ENCODE peak calls at places on chromosomes 7 and 10, in seven cellular contexts. C, Y, J, M, K, H and G are unnamed samples.

GRCh38 chr7:7104314-7104698 is 78.0 kb upstream of the C1GALT1 start:
- DNase-seq in C (no peak), Y (no peak), J (no peak), M (no peak), K (no peak), H (no peak), G (no peak)

GRCh38 chr10:107727762-107728317 is 563.3 kb upstream of the SORCS1 start:
- DNase-seq in C (no peak), Y (no peak), J (no peak), M (no peak), K (no peak), H (no peak), G (no peak)

GRCh38 chr10:51527806-51528205 is 171.6 kb downstream of the CSTF2T start:
- DNase-seq in C (no peak), Y (no peak), J (no peak), M (no peak), K (no peak), H (no peak), G (no peak)

GRCh38 chr10:79322616-79323566 is 24.4 kb upstream of the PPIF start:
- DNase-seq in C (peak; percentile 89), Y (no peak), J (peak; percentile 72), M (no peak), K (peak; percentile 74), H (peak; percentile 63), G (peak; percentile 75)

GRCh38 chr10:80596391-80597257 is 58.9 kb downstream of the SH2D4B start:
- DNase-seq in C (peak; percentile 34), Y (peak; percentile 73), J (peak; percentile 52), M (no peak), K (no peak), H (no peak), G (no peak)

GRCh38 chr10:83908506-83908905 is 230.8 kb upstream of the GHITM start:
- DNase-seq in C (no peak), Y (no peak), J (no peak), M (no peak), K (no peak), H (no peak), G (no peak)

GRCh38 chr10:5527332-5528200 is 2.8 kb downstream of the CALML3 start:
- DNase-seq in C (no peak), Y (no peak), J (peak; percentile 20), M (no peak), K (peak; percentile 21), H (no peak), G (peak; percentile 43)

GRCh38 chr7:93562106-93562505 is 12.4 kb downstream of the CALCR start:
- DNase-seq in C (no peak), Y (no peak), J (no peak), M (no peak), K (no peak), H (no peak), G (no peak)

GRCh38 chr10:13916384-13916947 is 329.7 kb downstream of the PRPF18 start:
- DNase-seq in C (no peak), Y (no peak), J (no peak), M (no peak), K (no peak), H (no peak), G (no peak)

GRCh38 chr7:107614425-107614824 is 34.4 kb downstream of the BCAP29 start:
- DNase-seq in C (no peak), Y (no peak), J (no peak), M (no peak), K (no peak), H (no peak), G (no peak)

GRCh38 chr7:22853674-22854157 is 31.1 kb upstream of the TOMM7 start:
- DNase-seq in C (peak; percentile 71), Y (peak; percentile 38), J (no peak), M (no peak), K (peak; percentile 38), H (no peak), G (no peak)

GRCh38 chr10:16988900-16989299 is 140.7 kb downstream of the CUBN start:
- DNase-seq in C (no peak), Y (no peak), J (no peak), M (no peak), K (no peak), H (no peak), G (no peak)

GRCh38 chr7:85474234-85474633 is 287.4 kb upstream of the SEMA3D start:
- DNase-seq in C (no peak), Y (no peak), J (no peak), M (no peak), K (no peak), H (no peak), G (no peak)

GRCh38 chr7:95919574-95919973 is 147.2 kb downstream of the DYNC1I1 start:
- DNase-seq in C (no peak), Y (no peak), J (no peak), M (no peak), K (no peak), H (no peak), G (no peak)

GRCh38 chr7:73599151-73599882 is 20.9 kb upstream of the TBL2 start:
- DNase-seq in C (no peak), Y (no peak), J (no peak), M (no peak), K (no peak), H (no peak), G (no peak)

GRCh38 chr7:42661312-42661711 is 250.6 kb downstream of the C7orf25 start:
- DNase-seq in C (no peak), Y (peak; percentile 21), J (no peak), M (no peak), K (no peak), H (no peak), G (no peak)

GRCh38 chr10:129861776-129862530 is 102.1 kb downstream of the EBF3 start:
- DNase-seq in C (no peak), Y (no peak), J (no peak), M (no peak), K (no peak), H (no peak), G (no peak)

DNA sequence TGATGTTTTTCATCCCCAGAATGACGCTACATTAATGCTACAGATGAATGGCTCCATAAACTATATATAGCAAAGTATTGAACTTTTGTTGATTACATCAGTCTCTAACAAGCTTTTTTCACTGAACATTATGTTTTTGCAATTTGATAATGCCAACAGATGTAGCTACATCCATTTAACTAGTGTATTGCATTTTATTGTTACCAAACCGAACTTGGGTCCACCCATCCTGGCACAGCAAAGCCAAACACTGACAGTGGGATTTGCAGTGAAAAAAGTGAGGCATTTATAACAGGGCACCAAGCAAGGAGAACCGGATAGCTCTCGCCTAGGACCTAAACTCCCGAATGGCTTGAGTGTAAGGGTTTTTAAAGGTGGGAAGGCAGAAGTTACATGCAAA is 182.8 kb upstream of the TNS3 start:
- DNase-seq in C (no peak), Y (no peak), J (no peak), M (no peak), K (no peak), H (no peak), G (no peak)
- H3K27ac ChIP-seq in C (no peak overlapping the region), Y (peak overlapping the region; percentile 99), J (no peak overlapping the region), M (no peak overlapping the region), K (no peak overlapping the region), H (no peak overlapping the region), G (no peak overlapping the region)

GRCh38 chr7:139619367-139619657 is 95.8 kb downstream of the CLEC2L start:
- DNase-seq in C (no peak), Y (no peak), J (no peak), M (no peak), K (no peak), H (no peak), G (no peak)
- H3K27ac ChIP-seq in C (no peak overlapping the region), Y (no peak overlapping the region), J (no peak overlapping the region), M (no peak overlapping the region), K (no peak overlapping the region), H (no peak overlapping the region), G (no peak overlapping the region)

DNA sequence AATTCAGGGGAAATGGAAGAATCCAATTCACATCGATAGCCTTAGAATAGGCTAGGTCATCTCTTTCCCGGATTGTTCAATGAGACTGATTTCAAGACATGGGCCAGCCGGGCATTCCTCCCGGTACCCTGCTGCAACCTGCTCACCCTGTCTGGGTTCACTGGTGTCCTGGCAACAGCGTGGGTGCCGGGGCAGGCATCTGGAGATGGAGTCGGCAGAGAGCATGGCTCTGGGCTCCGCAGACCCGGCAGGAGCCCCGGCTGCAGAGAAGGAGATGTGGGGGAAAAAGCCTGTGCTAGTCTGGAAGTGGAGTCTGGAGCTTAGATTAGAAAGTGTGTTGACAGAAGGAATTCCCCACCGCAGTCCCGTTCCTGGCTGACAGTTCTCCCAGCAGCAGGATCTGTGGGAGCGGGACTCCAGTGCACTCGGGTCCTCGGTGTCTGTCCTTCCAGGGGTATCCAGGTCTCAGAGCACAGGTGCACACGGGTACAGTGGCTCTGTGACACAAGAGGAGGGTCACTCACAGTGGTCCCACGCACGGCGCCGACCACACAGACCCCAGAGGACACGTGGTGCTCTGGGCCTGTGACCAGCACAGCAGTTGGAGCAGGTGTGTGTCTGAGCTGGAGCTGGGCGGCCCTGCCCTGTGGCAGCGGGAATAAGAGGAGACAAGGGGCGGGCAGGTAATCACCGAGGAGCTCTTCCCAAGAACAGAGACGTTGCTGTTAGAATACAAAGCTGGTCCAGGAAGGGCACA is 65.7 kb upstream of the PITRM1 start:
- DNase-seq in C (no peak), Y (no peak), J (no peak), M (no peak), K (no peak), H (no peak), G (no peak)
- H3K27ac ChIP-seq in C (no peak overlapping the region), Y (no peak overlapping the region), J (no peak overlapping the region), M (no peak overlapping the region), K (no peak overlapping the region), H (no peak overlapping the region), G (no peak overlapping the region)

GRCh38 chr7:129955993-129956543 is 3.3 kb upstream of the UBE2H start:
- DNase-seq in C (no peak), Y (no peak), J (no peak), M (no peak), K (no peak), H (no peak), G (peak; percentile 4)

GRCh38 chr7:129959480-129960332 is 6.9 kb upstream of the UBE2H start:
- DNase-seq in C (no peak), Y (peak; percentile 59), J (no peak), M (no peak), K (no peak), H (no peak), G (no peak)

GRCh38 chr7:129952653-129953560 is at the start of gene UBE2H:
- DNase-seq in C (peak; percentile 81), Y (peak; percentile 92), J (peak; percentile 91), M (peak; percentile 59), K (peak; percentile 92), H (peak; percentile 91), G (peak; percentile 91)

DNA sequence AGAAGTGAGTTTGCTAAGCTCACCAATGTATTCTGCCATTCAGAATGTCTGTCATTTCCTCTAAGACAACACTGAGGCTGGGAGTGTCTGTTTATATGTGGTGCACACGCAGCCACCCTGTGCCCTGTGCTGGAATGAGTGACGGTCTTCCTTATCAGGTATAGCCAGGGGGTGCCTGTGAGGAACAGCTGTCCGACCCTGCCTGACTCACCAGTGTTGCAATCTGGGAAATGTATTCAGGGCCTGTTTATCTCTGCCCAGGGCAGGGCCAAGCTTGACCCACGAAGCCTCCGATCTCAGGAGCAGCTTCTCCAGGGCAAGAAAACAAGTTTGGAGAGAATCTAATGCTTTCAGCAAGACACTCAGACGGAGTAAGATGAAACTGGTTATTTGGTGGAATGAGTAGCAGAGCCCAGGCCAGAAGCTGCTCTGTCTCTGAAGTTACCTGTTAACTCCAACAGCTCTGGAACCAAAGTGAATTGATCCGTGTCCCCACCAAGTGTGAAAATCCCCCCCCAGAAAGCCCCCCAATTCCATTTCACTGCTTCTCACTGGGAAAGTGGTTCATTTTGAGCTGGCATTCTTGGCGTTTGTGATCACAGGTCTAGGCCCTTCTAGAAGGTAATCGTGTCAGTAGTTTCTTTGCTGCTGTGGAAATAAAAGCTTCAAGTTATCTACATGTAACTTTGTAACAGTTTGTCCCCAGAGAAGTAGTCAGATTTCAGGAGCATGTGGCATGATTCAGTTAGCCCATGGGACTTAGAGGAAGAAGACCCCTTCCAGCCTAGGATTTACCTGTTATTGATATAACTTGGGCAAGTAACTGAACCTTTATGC is 6.1 kb upstream of the UBE2H start:
- DNase-seq in C (no peak), Y (peak; percentile 92), J (no peak), M (no peak), K (peak; percentile 43), H (no peak), G (no peak)
- H3K27ac ChIP-seq in C (peak overlapping the region; percentile 78), Y (peak overlapping the region; percentile 87), J (peak overlapping the region; percentile 20), M (peak overlapping the region; percentile 78), K (peak overlapping the region; percentile 53), H (no peak overlapping the region), G (no peak overlapping the region)